ENCODE peak calls at places on chromosomes 2 and 18, in six cellular contexts. A, T, W, C, R and S are unnamed samples.

GRCh38 chr18:3256693-3257626 is 5.0 kb upstream of the MYL12B start:
- DNase-seq in A (no peak), T (no peak), W (no peak), C (no peak), R (peak), S (no peak)

GRCh38 chr2:26640781-26641564 is at the start of gene CIB4:
- DNase-seq in A (no peak), T (no peak), W (no peak), C (no peak), R (no peak), S (peak)

GRCh38 chr2:241851325-241852115 is 7.2 kb downstream of the PDCD1 start:
- DNase-seq in A (no peak), T (no peak), W (no peak), C (no peak), R (no peak), S (no peak)

GRCh38 chr18:58313491-58314032 is 269.5 kb downstream of the NEDD4L start:
- DNase-seq in A (no peak), T (no peak), W (no peak), C (peak), R (no peak), S (peak)

GRCh38 chr2:85704800-85705679 is 10.9 kb downstream of the GNLY start:
- DNase-seq in A (no peak), T (no peak), W (no peak), C (no peak), R (no peak), S (no peak)

GRCh38 chr2:219475697-219476604 is 22.7 kb upstream of the GMPPA start:
- DNase-seq in A (peak), T (peak), W (peak), C (peak), R (peak), S (peak)

GRCh38 chr18:75455249-75456183 is 28.0 kb upstream of the SMIM21 start:
- DNase-seq in A (peak), T (peak), W (peak), C (no peak), R (no peak), S (no peak)

GRCh38 chr2:133788391-133788790 is 220.1 kb upstream of the NCKAP5 start:
- DNase-seq in A (no peak), T (no peak), W (no peak), C (no peak), R (no peak), S (no peak)

GRCh38 chr2:65443509-65444200 is 11.3 kb upstream of the SPRED2 start:
- DNase-seq in A (no peak), T (no peak), W (no peak), C (no peak), R (no peak), S (no peak)

GRCh38 chr2:143458258-143458954 is 329.2 kb downstream of the ARHGAP15 start:
- DNase-seq in A (no peak), T (no peak), W (no peak), C (no peak), R (no peak), S (no peak)

GRCh38 chr2:25324905-25325592 is 16.7 kb downstream of the DNMT3A start:
- DNase-seq in A (no peak), T (no peak), W (peak), C (no peak), R (no peak), S (no peak)

GRCh38 chr18:68560128-68560527 is 154.8 kb downstream of the TMX3 start:
- DNase-seq in A (no peak), T (no peak), W (no peak), C (no peak), R (no peak), S (no peak)

GRCh38 chr2:153871231-153872221 is at the start of gene GALNT13:
- DNase-seq in A (peak), T (peak), W (peak), C (no peak), R (peak), S (no peak)

GRCh38 chr2:237752761-237753165 is 45.8 kb upstream of the RBM44 start:
- DNase-seq in A (no peak), T (no peak), W (no peak), C (no peak), R (no peak), S (no peak)

GRCh38 chr2:121085801-121086200 is 199.2 kb downstream of the TFCP2L1 start:
- DNase-seq in A (no peak), T (no peak), W (peak), C (no peak), R (no peak), S (no peak)

GRCh38 chr2:89850481-89850880 is 1159.0 kb downstream of the RPIA start:
- DNase-seq in A (no peak), T (no peak), W (no peak), C (no peak), R (no peak), S (no peak)

GRCh38 chr2:27369471-27370025 is 590 bp downstream of the EIF2B4 start:
- DNase-seq in A (no peak), T (no peak), W (no peak), C (no peak), R (no peak), S (peak)

GRCh38 chr2:64750817-64751285 is 97.1 kb upstream of the SERTAD2 start:
- DNase-seq in A (peak), T (peak), W (no peak), C (peak), R (peak), S (peak)

GRCh38 chr2:13616656-13617055 is 899.9 kb downstream of the TRIB2 start:
- DNase-seq in A (no peak), T (no peak), W (no peak), C (no peak), R (no peak), S (no peak)

GRCh38 chr2:220682616-220683015 is 889.5 kb downstream of the EPHA4 start:
- DNase-seq in A (no peak), T (no peak), W (no peak), C (no peak), R (peak), S (peak)

GRCh38 chr18:13376841-13377351 is 158.3 kb downstream of the LDLRAD4 start:
- DNase-seq in A (no peak), T (no peak), W (no peak), C (no peak), R (no peak), S (no peak)

GRCh38 chr18:2139676-2140075 is 431.6 kb downstream of the METTL4 start:
- DNase-seq in A (no peak), T (no peak), W (no peak), C (no peak), R (no peak), S (peak)

GRCh38 chr2:191758420-191759199 is 80.7 kb downstream of the NABP1 start:
- DNase-seq in A (no peak), T (peak), W (no peak), C (peak), R (peak), S (peak)

GRCh38 chr2:225582355-225583116 is 183.0 kb downstream of the NYAP2 start:
- DNase-seq in A (no peak), T (no peak), W (peak), C (no peak), R (no peak), S (no peak)

GRCh38 chr2:179991344-179991743 is 15.8 kb downstream of the CWC22 start:
- DNase-seq in A (no peak), T (no peak), W (no peak), C (no peak), R (no peak), S (peak)

GRCh38 chr2:211085056-211085680 is 528.8 kb downstream of the CPS1 start:
- DNase-seq in A (no peak), T (no peak), W (no peak), C (no peak), R (peak), S (peak)

GRCh38 chr2:134021830-134022524 is 231.9 kb upstream of the MGAT5 start:
- DNase-seq in A (no peak), T (no peak), W (no peak), C (no peak), R (no peak), S (no peak)

GRCh38 chr2:158599609-158600008 is 142.9 kb downstream of the PKP4 start:
- DNase-seq in A (no peak), T (no peak), W (no peak), C (no peak), R (no peak), S (no peak)
- TF ChIP-seq CTCF in A (no peak), T (no peak), W (no peak), C (no peak), R (no peak), S (no peak)

DNA sequence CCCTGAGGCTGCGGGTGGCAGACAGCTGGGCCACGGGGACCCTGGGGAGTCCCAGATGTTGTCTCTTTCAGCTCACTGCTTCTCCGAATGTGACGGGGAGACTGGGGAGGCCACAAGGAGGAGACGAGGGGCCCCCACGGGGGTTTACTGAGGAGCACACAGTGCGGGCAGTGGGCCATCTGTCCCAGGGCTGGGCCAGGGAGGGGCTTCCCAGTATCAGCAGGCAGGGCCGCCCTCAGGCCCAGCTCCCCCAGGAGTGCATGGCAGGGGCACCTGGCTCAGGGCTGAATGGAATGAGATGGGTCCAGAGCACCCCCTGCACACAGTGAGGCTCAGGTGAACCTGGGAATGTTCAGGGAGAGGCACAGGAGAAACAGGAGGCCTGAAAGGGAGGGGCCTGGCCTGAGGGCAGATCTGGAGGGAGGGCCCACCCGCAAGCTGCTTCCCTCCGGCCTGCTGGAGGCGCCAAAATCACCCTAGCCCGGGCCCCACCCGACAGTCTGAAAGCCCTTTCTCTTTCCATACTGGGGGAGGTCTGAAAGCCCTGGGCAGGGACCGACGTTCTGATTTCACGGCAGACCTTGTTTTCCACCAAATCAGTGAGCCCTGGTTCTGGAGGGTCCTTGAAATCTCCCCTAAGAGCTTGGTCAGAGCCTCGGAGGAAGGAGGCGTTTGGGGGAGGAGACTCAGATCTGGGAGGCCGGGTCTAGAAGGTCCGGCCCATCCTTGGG is 35.5 kb upstream of the PTMA start:
- DNase-seq in A (no peak), T (no peak), W (no peak), C (peak), R (peak), S (peak)
- TF ChIP-seq CTCF in A (peak), T (no peak), W (no peak), C (peak), R (peak), S (no peak)

GRCh38 chr2:177101930-177102329 is 110.7 kb upstream of the HNRNPA3 start:
- DNase-seq in A (no peak), T (no peak), W (no peak), C (no peak), R (no peak), S (no peak)

GRCh38 chr2:177108890-177109289 is 103.7 kb upstream of the HNRNPA3 start:
- DNase-seq in A (no peak), T (no peak), W (no peak), C (no peak), R (no peak), S (no peak)

GRCh38 chr2:177106212-177106611 is 106.4 kb upstream of the HNRNPA3 start:
- DNase-seq in A (no peak), T (no peak), W (no peak), C (no peak), R (peak), S (peak)
- TF ChIP-seq CTCF in A (no peak), T (peak), W (no peak), C (no peak), R (no peak), S (peak)

DNA sequence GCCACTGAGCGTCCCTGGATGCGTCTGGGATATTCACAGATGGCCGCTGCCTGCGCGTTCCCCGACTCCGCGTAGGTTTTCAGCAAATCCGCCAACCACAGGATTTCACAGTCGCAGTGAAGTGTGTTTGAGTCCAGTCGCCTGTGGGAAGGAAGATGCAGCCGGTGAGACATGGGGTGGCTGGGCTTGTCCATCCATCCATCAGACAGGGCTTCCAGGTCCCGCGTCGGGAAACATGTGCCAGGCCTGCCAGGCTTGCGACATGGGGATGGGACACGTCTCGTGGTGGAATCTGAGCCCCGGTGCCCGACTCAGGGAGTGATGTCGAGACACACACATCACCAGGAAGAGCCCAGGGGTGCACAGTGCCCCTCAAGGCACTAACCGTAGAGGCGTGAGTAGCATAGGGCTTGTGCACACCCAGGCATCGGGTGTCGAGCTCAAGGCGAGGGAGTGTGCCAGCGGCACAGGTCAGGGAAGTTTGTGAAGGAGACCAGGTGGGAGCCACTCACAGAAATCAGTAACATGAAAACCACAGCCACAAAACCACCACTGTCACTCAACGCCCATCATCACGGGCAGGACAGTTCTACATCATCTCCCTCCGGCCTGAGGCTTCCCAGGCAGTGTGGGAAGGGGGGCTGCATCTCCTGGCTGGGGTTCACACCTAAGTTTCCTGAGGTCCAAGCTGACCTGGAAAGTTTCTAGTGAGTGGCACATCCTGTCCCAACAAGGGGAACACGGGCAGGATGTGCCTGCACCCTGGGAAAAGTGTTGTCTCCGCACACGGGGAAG is 63.9 kb downstream of the PXDN start:
- DNase-seq in A (no peak), T (no peak), W (no peak), C (no peak), R (no peak), S (no peak)
- TF ChIP-seq CTCF in A (no peak), T (no peak), W (no peak), C (no peak), R (no peak), S (no peak)